ENCODE peak calls at places on chromosome 1, in four cellular contexts. E, J, A and V are unnamed samples.

GRCh38 chr1:41492341-41492848 is 7.9 kb upstream of the EDN2 start:
- DNase-seq in E (peak), J (no peak), A (peak), V (no peak)

GRCh38 chr1:201737350-201738060 is 91.5 kb upstream of the IPO9 start:
- DNase-seq in J (no peak), E (no peak), A (no peak), V (peak)

GRCh38 chr1:54694771-54695170 is 20.9 kb upstream of the TTC4 start:
- DNase-seq in E (no peak), J (no peak), A (no peak), V (no peak)

GRCh38 chr1:181396171-181396670 is 87.1 kb upstream of the CACNA1E start:
- DNase-seq in J (no peak), E (no peak), A (no peak), V (no peak)

GRCh38 chr1:245969274-245969673 is 537.8 kb downstream of the SMYD3 start:
- DNase-seq in J (no peak), A (no peak), E (no peak), V (peak)

GRCh38 chr1:234875328-234875952 is 253.2 kb downstream of the TOMM20 start:
- DNase-seq in A (peak), J (no peak), E (no peak), V (no peak)

GRCh38 chr1:184610872-184611614 is 143.6 kb downstream of the EDEM3 start:
- DNase-seq in E (no peak), J (peak), A (no peak), V (no peak)

GRCh38 chr1:6348511-6349191 is 44.9 kb downstream of the ACOT7 start:
- DNase-seq in J (no peak), A (no peak), E (peak), V (peak)

GRCh38 chr1:1179983-1180861 is 6.5 kb downstream of the TTLL10 start:
- DNase-seq in A (no peak), E (no peak), J (peak), V (no peak)

GRCh38 chr1:47661065-47661464 is 223.2 kb downstream of the FOXD2 start:
- DNase-seq in A (no peak), J (no peak), E (no peak), V (no peak)

GRCh38 chr1:109248797-109249629 is at the start of gene CELSR2:
- DNase-seq in A (peak), J (peak), E (peak), V (peak)

DNA sequence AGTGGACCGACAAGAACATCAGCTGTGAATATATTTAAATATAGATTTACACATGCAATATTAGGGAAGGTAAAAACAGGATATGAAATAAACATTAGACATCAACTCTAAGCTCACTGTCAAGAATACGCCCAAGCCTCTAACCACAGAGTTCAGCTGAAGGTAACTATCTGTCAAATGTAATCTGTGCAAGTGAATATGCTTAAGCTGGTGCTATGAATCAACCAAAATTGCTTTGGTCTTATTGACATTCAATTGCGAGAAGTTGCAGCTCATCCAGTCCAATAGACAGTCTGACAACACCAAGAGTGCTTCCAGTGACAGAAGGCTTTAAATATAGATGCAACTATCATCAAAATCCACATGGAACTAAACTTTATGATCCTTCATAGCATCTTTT is 32.3 kb downstream of the USH2A start:
- DNase-seq in E (no peak), J (no peak), A (no peak), V (no peak)
- TF ChIP-seq RCOR1 in E (no peak), J (no peak), A (no peak), V (no peak)

DNA sequence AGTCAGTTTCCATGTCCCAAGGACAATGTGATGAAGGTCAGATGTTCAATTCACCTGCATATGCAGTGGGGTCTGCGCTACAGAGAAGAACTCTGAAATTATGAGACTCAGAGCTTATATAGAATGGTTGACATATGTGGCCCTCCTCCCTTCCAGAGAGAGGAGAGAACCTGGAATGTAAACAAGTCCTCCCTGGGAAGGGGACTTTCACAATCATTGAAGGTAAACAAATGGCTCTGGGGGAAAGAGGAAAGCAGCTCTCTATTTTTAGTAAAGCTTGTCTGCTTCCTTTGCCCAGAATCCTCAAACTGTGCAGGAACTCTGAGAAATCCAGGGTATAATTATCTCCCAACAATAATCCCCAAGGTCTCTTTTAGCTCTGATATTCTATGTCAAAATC is 9.8 kb downstream of the OVGP1 start:
- DNase-seq in A (no peak), E (peak), J (no peak), V (peak)
- H3K27ac ChIP-seq in A (no peak), E (no peak), J (no peak), V (peak)

GRCh38 chr1:20138961-20139550 is at the start of gene PLA2G2F:
- DNase-seq in A (no peak), J (no peak), E (no peak), V (no peak)

GRCh38 chr1:20137055-20137454 is 2.1 kb upstream of the PLA2G2F start:
- DNase-seq in A (no peak), J (no peak), E (no peak), V (no peak)

GRCh38 chr1:20137604-20138003 is 1.5 kb upstream of the PLA2G2F start:
- DNase-seq in A (no peak), J (no peak), E (no peak), V (no peak)

GRCh38 chr1:20139776-20140612 is 871 bp downstream of the PLA2G2F start:
- DNase-seq in E (no peak), A (no peak), J (no peak), V (no peak)

DNA sequence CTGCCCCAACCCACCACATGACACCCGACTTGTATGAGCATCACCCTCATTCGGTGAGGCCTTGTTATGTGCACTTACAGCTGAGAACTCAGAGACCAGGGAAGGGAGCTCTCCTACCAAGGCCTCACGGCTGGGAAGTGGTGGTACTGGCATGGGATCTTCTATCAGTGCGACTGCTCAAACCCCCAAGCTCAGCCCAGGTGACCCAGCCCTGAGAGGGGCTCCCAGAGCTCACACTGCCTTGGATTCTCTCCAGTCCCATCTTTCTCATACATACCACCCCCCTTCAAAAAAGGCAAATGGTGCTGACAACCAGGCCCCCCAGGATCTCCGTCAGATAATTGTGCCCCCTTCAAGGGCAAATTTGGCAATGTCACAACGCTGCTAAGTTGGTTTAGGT is 777 bp upstream of the PLA2G2F start:
- DNase-seq in J (no peak), E (no peak), A (no peak), V (no peak)
- TF ChIP-seq RFX5 in J (no peak), E (no peak), A (no peak), V (no peak)

DNA sequence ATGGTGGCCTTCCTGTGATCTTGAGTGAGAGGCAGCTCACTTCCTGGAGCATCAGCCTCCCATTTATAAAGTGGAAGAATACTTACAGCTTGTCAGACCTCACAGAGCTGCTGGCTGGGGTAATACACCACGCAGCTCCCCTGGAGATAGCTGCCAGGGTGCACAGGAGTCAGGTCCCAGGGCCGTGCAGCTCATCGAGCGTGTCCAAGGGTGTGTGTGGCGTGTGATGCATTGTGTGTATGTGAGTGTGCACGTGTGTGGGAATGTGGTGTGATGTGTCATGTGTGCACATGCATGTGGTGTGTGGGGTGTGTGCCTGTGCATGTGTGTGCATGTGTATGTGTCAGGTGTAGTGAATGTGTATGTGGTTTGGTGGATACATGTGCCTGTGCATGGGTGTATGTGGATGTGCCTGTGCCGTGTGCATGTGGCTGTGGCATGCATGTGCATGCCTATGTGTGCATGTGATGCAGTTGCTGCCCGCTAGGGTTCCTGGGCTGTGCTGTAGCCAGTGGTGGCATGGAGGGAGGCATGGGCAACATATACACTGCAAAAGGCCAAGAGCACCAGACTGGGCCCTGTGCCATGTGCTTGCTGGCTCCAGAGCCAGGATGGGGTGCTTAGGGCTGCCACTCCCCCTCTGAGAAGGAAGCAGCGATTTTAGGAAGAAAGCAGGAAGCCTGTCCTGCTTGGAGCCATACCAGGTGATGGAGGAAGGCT is 24.6 kb downstream of the WNT3A start:
- DNase-seq in E (no peak), J (no peak), A (no peak), V (no peak)
- TF ChIP-seq RCOR1 in E (no peak), J (no peak), A (no peak), V (no peak)